ENCODE peak calls at places on chromosomes 12 and 14, in seven cellular contexts. B is body of pancreas, P is brain microvascular endothelial cell, T is lower lobe of right lung, V is left ventricle myocardium inferior, E is AG10803, Z is dorsolateral prefrontal cortex. A is an unnamed sample.

GRCh38 chr12:52207895-52208294 is 16.1 kb upstream of the KRT80 start:
- DNase-seq in B (peak), P (no peak), T (peak), V (peak), E (peak), Z (no peak), A (peak)

GRCh38 chr12:50082644-50083043 is 2.5 kb upstream of the SMARCD1 start:
- DNase-seq in B (no peak), P (no peak), T (no peak), V (no peak), E (no peak), Z (no peak), A (no peak)

GRCh38 chr12:82756303-82756702 is 69.6 kb downstream of the TMTC2 start:
- DNase-seq in B (no peak), P (no peak), T (no peak), V (no peak), E (no peak), Z (no peak), A (no peak)

GRCh38 chr14:72736791-72737559 is 156.9 kb downstream of the DPF3 start:
- DNase-seq in B (no peak), P (no peak), T (no peak), V (no peak), E (peak), Z (no peak), A (peak)

GRCh38 chr14:100988411-100988900 is 84.9 kb upstream of the RTL1 start:
- DNase-seq in B (no peak), P (no peak), T (no peak), V (no peak), E (no peak), Z (no peak), A (no peak)

GRCh38 chr12:101570022-101570421 is 24.7 kb upstream of the MYBPC1 start:
- DNase-seq in B (no peak), P (peak), T (no peak), V (no peak), E (peak), Z (no peak), A (peak)

GRCh38 chr12:561908-562593 is 101.2 kb downstream of the NINJ2 start:
- DNase-seq in B (no peak), P (no peak), T (peak), V (peak), E (no peak), Z (peak), A (no peak)

GRCh38 chr12:52945389-52946232 is 3.3 kb upstream of the KRT18 start:
- DNase-seq in B (peak), P (peak), T (peak), V (no peak), E (peak), Z (no peak), A (peak)

GRCh38 chr14:68573126-68573525 is 219.7 kb downstream of the ZFP36L1 start:
- DNase-seq in B (no peak), P (no peak), T (no peak), V (no peak), E (no peak), Z (no peak), A (no peak)

GRCh38 chr12:34288963-34289345 is 266.7 kb downstream of the ALG10 start:
- DNase-seq in B (no peak), P (no peak), T (no peak), V (no peak), E (no peak), Z (no peak), A (no peak)

GRCh38 chr14:89507926-89508460 is 91.0 kb upstream of the FOXN3 start:
- DNase-seq in B (no peak), P (no peak), T (no peak), V (no peak), E (peak), Z (no peak), A (peak)

GRCh38 chr14:22185191-22185590 is 403.8 kb downstream of the DAD1 start:
- DNase-seq in B (no peak), P (peak), T (no peak), V (no peak), E (no peak), Z (no peak), A (peak)

GRCh38 chr12:79592865-79593264 is 97.9 kb downstream of the PAWR start:
- DNase-seq in B (no peak), P (no peak), T (no peak), V (no peak), E (no peak), Z (no peak), A (no peak)

GRCh38 chr14:72894623-72895378 is 900 bp upstream of the DPF3 start:
- DNase-seq in B (peak), P (no peak), T (no peak), V (peak), E (no peak), Z (no peak), A (peak)

GRCh38 chr12:24996102-24996797 is 47.3 kb upstream of the BCAT1 start:
- DNase-seq in B (no peak), P (no peak), T (no peak), V (no peak), E (no peak), Z (no peak), A (no peak)

GRCh38 chr14:75453817-75454434 is 26.1 kb downstream of the JDP2 start:
- DNase-seq in B (no peak), P (no peak), T (no peak), V (no peak), E (no peak), Z (no peak), A (no peak)

GRCh38 chr12:60977966-60978365 is 1282.2 kb upstream of the USP15 start:
- DNase-seq in B (no peak), P (no peak), T (no peak), V (no peak), E (no peak), Z (no peak), A (no peak)

GRCh38 chr12:3530548-3530947 is 39.5 kb downstream of the PRMT8 start:
- DNase-seq in B (no peak), P (no peak), T (no peak), V (peak), E (no peak), Z (no peak), A (no peak)

GRCh38 chr14:69901113-69901951 is 22.1 kb downstream of the SMOC1 start:
- DNase-seq in B (no peak), P (peak), T (no peak), V (no peak), E (peak), Z (no peak), A (no peak)

GRCh38 chr12:124392271-124392990 is 97.5 kb downstream of the RFLNA start:
- DNase-seq in B (no peak), P (peak), T (peak), V (no peak), E (no peak), Z (peak), A (peak)

GRCh38 chr14:36516719-36517241 is 3.3 kb downstream of the NKX2-1 start:
- DNase-seq in B (no peak), P (no peak), T (no peak), V (no peak), E (no peak), Z (no peak), A (no peak)

GRCh38 chr14:65101631-65102440 is 481 bp downstream of the MAX start:
- DNase-seq in B (no peak), P (no peak), T (peak), V (peak), E (no peak), Z (no peak), A (peak)

GRCh38 chr12:77439749-77440148 is 374.4 kb upstream of the E2F7 start:
- DNase-seq in B (no peak), P (no peak), T (no peak), V (no peak), E (no peak), Z (no peak), A (no peak)

GRCh38 chr14:79514700-79515099 is 696.6 kb downstream of the DIO2 start:
- DNase-seq in B (no peak), P (peak), T (no peak), V (no peak), E (peak), Z (no peak), A (peak)

GRCh38 chr12:61629702-61630101 is 630.5 kb upstream of the USP15 start:
- DNase-seq in B (no peak), P (no peak), T (no peak), V (no peak), E (no peak), Z (no peak), A (no peak)

GRCh38 chr14:38818555-38818954 is 284.5 kb downstream of the SEC23A start:
- DNase-seq in B (no peak), P (no peak), T (no peak), V (no peak), E (no peak), Z (no peak), A (no peak)

GRCh38 chr14:38078393-38078792 is 129.3 kb upstream of the SSTR1 start:
- DNase-seq in B (no peak), P (no peak), T (peak), V (no peak), E (no peak), Z (no peak), A (peak)

GRCh38 chr12:49846033-49846432 is 3.1 kb upstream of the BCDIN3D start:
- DNase-seq in B (no peak), P (no peak), T (no peak), V (no peak), E (no peak), Z (no peak), A (no peak)

GRCh38 chr14:68140111-68140741 is 320.6 kb downstream of the RAD51B start:
- DNase-seq in B (peak), P (peak), T (no peak), V (no peak), E (peak), Z (no peak), A (peak)

GRCh38 chr14:96297999-96298398 is 42.0 kb downstream of the BDKRB1 start:
- DNase-seq in B (no peak), P (no peak), T (no peak), V (no peak), E (no peak), Z (no peak), A (no peak)

GRCh38 chr14:96294246-96294645 is 38.2 kb downstream of the BDKRB1 start:
- DNase-seq in B (no peak), P (no peak), T (no peak), V (no peak), E (no peak), Z (no peak), A (no peak)

GRCh38 chr14:96299441-96299840 is 43.4 kb downstream of the BDKRB1 start:
- DNase-seq in B (no peak), P (no peak), T (no peak), V (no peak), E (no peak), Z (no peak), A (no peak)

DNA sequence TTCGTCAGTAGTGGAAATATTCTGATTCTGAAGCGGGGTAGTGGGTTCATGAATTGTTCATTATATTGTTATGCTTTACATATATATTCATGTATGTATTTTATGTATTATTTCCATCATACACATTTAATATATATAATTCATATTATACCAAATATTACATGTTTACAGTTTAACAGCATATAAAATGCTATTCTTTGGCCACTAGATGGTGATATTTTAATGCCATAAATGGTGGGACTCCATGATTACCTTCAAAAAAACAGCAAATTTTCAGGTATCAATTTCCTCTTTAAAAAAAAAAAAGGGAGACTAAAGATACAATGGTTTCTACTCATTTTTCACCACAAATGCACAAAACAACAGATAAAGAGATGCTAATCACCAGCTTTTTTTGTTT is 41.0 kb downstream of the BDKRB1 start:
- DNase-seq in B (no peak), P (no peak), T (no peak), V (no peak), E (peak), Z (no peak), A (no peak)
- TF ChIP-seq CTCF in B (peak), P (peak), T (peak), V (peak), E (peak), Z (peak), A (peak)

DNA sequence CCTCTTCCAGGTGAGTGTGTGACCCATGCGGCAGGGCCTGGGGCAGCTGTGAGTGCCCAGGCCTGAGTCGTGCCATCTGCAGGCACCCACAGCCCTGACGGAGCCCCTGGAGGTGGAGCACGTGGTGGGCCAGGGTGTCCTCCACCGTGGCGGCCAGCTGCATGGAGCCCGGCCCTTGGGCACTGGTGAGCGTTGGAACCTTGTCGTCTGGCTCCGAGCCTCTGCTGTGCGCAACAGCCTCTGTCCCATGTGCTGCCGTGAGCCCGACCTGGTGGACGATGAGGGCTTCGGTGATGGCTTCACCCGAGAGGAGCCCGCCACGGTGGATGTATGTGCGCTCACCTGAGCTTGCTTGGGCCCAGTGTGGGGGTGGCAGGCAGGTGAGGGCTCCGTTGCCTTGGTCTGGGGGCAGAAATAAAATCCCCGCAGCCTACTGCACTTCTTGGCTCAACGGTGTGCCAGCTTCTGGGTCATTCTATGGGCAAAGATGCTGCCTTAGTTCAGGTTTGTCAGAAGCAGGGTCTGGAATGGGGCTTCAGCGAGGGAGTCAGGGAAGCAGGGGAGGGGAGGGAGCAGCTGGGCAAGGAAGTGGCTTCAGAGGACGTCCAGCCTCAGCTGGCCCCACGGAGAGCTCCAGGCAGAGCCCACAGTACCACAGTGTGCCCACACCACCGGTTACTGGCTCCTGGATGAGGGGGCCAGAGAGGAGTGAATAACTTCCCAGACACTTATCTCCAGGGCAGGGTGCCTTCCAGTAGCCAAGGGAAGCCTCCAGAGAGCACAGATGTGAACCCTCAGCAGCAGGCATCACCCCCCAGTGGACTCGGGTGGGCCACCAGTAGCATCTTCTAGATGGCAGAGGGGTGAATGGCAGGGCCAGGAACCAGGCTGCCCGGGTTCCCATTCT is 1.2 kb upstream of the ARL6IP4 start:
- DNase-seq in B (no peak), P (no peak), T (no peak), V (no peak), E (no peak), Z (no peak), A (no peak)
- H3K4me3 ChIP-seq in B (peak), P (peak), T (peak), V (peak), E (peak), Z (peak), A (peak)

GRCh38 chr12:69602954-69603353 is 7.8 kb downstream of the LRRC10 start:
- DNase-seq in B (no peak), P (no peak), T (no peak), V (no peak), E (no peak), Z (no peak), A (no peak)
- TF ChIP-seq CTCF in B (no peak), P (no peak), T (no peak), V (no peak), E (no peak), Z (no peak), A (no peak)

GRCh38 chr12:54381136-54381535 is 3.4 kb downstream of the ZNF385A start:
- DNase-seq in B (no peak), P (no peak), T (no peak), V (no peak), E (no peak), Z (no peak), A (no peak)

GRCh38 chr12:54376596-54377468 is 7.7 kb downstream of the ZNF385A start:
- DNase-seq in B (no peak), P (no peak), T (no peak), V (no peak), E (no peak), Z (no peak), A (peak)

GRCh38 chr12:54377797-54378515 is 6.6 kb downstream of the ZNF385A start:
- DNase-seq in B (no peak), P (no peak), T (no peak), V (no peak), E (no peak), Z (no peak), A (no peak)

GRCh38 chr12:54378791-54379400 is 5.6 kb downstream of the ZNF385A start:
- DNase-seq in B (peak), P (no peak), T (peak), V (peak), E (no peak), Z (no peak), A (no peak)

GRCh38 chr12:54379401-54380201 is 4.9 kb downstream of the ZNF385A start:
- DNase-seq in B (peak), P (peak), T (peak), V (peak), E (peak), Z (peak), A (peak)
- H3K4me3 ChIP-seq in B (peak), P (peak), T (peak), V (peak), E (peak), Z (peak), A (peak)

GRCh38 chr12:19971396-19971802 is 396.9 kb upstream of the PDE3A start:
- DNase-seq in B (peak), P (peak), T (no peak), V (no peak), E (peak), Z (no peak), A (peak)
- TF ChIP-seq CTCF in B (no peak), P (peak), T (no peak), V (no peak), E (no peak), Z (no peak), A (no peak)

A was measured in fibroblast of villous mesenchyme.